ENCODE peak calls at places on chromosome 3, in eight cellular contexts. C, P, J, Q, W, Z, H and U are unnamed samples.

GRCh38 chr3:52777127-52777958 is at the start of gene ITIH1:
- DNase-seq in C (no peak), P (no peak), J (peak; percentile 82), Q (no peak), W (no peak), Z (peak; percentile 21), H (no peak), U (peak; percentile 58)

GRCh38 chr3:71511037-71511436 is 72.5 kb downstream of the FOXP1 start:
- DNase-seq in C (no peak), P (no peak), J (no peak), Q (no peak), W (no peak), Z (no peak), H (peak; percentile 28), U (no peak)

GRCh38 chr3:171815977-171816595 is 5.8 kb upstream of the PLD1 start:
- DNase-seq in C (no peak), P (no peak), J (no peak), Q (no peak), W (no peak), Z (no peak), H (no peak), U (no peak)

GRCh38 chr3:70094197-70094596 is 94.7 kb downstream of the SAMMSON start:
- DNase-seq in C (no peak), P (no peak), J (no peak), Q (no peak), W (no peak), Z (no peak), H (no peak), U (no peak)

GRCh38 chr3:75737831-75738493 is 47.4 kb downstream of the ZNF717 start:
- DNase-seq in C (no peak), P (no peak), J (no peak), Q (no peak), W (no peak), Z (no peak), H (no peak), U (no peak)

GRCh38 chr3:122021811-122022401 is at the start of gene ILDR1:
- DNase-seq in C (no peak), P (no peak), J (peak; percentile 80), Q (no peak), W (peak; percentile 70), Z (peak; percentile 53), H (peak; percentile 15), U (no peak)

GRCh38 chr3:157135671-157136396 is 24.1 kb downstream of the CCNL1 start:
- DNase-seq in C (peak; percentile 51), P (peak; percentile 38), J (no peak), Q (no peak), W (no peak), Z (no peak), H (peak; percentile 15), U (no peak)

GRCh38 chr3:197154-197855 is 742 bp downstream of the CHL1 start:
- DNase-seq in C (peak; percentile 57), P (no peak), J (no peak), Q (peak; percentile 79), W (no peak), Z (no peak), H (peak; percentile 7), U (peak; percentile 66)

GRCh38 chr3:190178779-190179178 is 58.1 kb upstream of the P3H2 start:
- DNase-seq in C (no peak), P (no peak), J (no peak), Q (no peak), W (no peak), Z (no peak), H (no peak), U (no peak)

GRCh38 chr3:188349276-188349962 is 195.5 kb downstream of the LPP start:
- DNase-seq in C (no peak), P (no peak), J (no peak), Q (no peak), W (no peak), Z (no peak), H (no peak), U (no peak)

GRCh38 chr3:82259994-82260393 is 498.5 kb upstream of the GBE1 start:
- DNase-seq in C (no peak), P (no peak), J (no peak), Q (no peak), W (no peak), Z (no peak), H (no peak), U (no peak)

GRCh38 chr3:101638262-101638745 is 38.6 kb downstream of the ZBTB11 start:
- DNase-seq in C (no peak), P (no peak), J (no peak), Q (no peak), W (no peak), Z (no peak), H (no peak), U (no peak)

GRCh38 chr3:101861978-101862421 is 12.7 kb downstream of the NFKBIZ start:
- DNase-seq in C (no peak), P (no peak), J (no peak), Q (no peak), W (no peak), Z (no peak), H (no peak), U (no peak)

GRCh38 chr3:169071003-169071402 is 592.5 kb downstream of the MECOM start:
- DNase-seq in C (no peak), P (no peak), J (no peak), Q (no peak), W (no peak), Z (no peak), H (no peak), U (no peak)

GRCh38 chr3:109685084-109686079 is 348.0 kb upstream of the DPPA4 start:
- DNase-seq in C (no peak), P (peak; percentile 64), J (peak; percentile 93), Q (no peak), W (peak; percentile 65), Z (peak; percentile 81), H (peak; percentile 60), U (peak; percentile 94)

DNA sequence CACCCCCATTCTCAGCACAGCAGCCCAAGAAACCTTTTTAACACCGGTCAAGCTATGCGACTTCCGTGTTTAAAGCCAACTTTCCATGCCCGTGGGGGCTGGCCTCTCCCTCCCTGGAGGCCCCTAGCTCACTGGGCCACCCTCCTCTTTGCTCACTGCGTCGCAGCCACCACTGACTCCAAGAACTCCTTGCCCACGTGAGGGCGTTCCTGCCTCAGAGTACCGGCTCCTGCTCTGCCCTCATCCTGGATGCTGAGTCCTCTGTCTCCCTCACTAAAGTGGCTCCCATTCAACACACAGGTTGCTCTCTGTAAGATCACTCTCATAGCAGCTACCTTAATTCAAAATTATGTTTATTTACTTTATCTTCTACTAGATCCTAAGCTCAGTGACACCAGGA is 8.2 kb downstream of the BDH1 start:
- DNase-seq in C (no peak), P (no peak), J (no peak), Q (no peak), W (no peak), Z (peak; percentile 57), H (no peak), U (no peak)
- TF ChIP-seq EP300 in C (no peak), P (no peak), J (no peak), Q (no peak), W (no peak), Z (no peak), H (no peak), U (no peak)

GRCh38 chr3:184259396-184259877 is 1.9 kb downstream of the CAMK2N2 start:
- DNase-seq in C (no peak), P (no peak), J (no peak), Q (no peak), W (no peak), Z (no peak), H (no peak), U (no peak)

GRCh38 chr3:184259878-184260570 is 1.3 kb downstream of the CAMK2N2 start:
- DNase-seq in C (peak; percentile 30), P (no peak), J (no peak), Q (no peak), W (no peak), Z (peak; percentile 36), H (peak; percentile 62), U (no peak)

GRCh38 chr3:184261270-184262165 is at the start of gene CAMK2N2:
- DNase-seq in C (no peak), P (no peak), J (no peak), Q (no peak), W (peak; percentile 58), Z (peak; percentile 63), H (peak; percentile 83), U (no peak)

GRCh38 chr3:184262166-184262926 is 993 bp upstream of the CAMK2N2 start:
- DNase-seq in C (no peak), P (no peak), J (no peak), Q (no peak), W (no peak), Z (no peak), H (no peak), U (no peak)

GRCh38 chr3:184260571-184261269 is 633 bp downstream of the CAMK2N2 start:
- DNase-seq in C (no peak), P (no peak), J (no peak), Q (no peak), W (no peak), Z (no peak), H (no peak), U (no peak)
- H3K4me3 ChIP-seq in C (peak overlapping the region; percentile 23), P (peak overlapping the region; percentile 25), J (peak overlapping the region; percentile 50), Q (peak overlapping the region; percentile 50), W (peak overlapping the region; percentile 49), Z (peak overlapping the region; percentile 45), H (peak overlapping the region; percentile 53), U (peak overlapping the region; percentile 43)

GRCh38 chr3:46820852-46821251 is 42.4 kb downstream of the MYL3 start:
- DNase-seq in C (no peak), P (no peak), J (no peak), Q (no peak), W (no peak), Z (no peak), H (no peak), U (no peak)
- TF ChIP-seq EP300 in C (no peak), P (no peak), J (no peak), Q (no peak), W (no peak), Z (no peak), H (no peak), U (no peak)

GRCh38 chr3:99882436-99883137 is 64.9 kb downstream of the CMSS1 start:
- DNase-seq in C (no peak), P (no peak), J (no peak), Q (no peak), W (no peak), Z (no peak), H (no peak), U (no peak)

GRCh38 chr3:99883138-99883461 is 65.4 kb downstream of the CMSS1 start:
- DNase-seq in C (no peak), P (no peak), J (no peak), Q (no peak), W (no peak), Z (no peak), H (no peak), U (no peak)

GRCh38 chr3:99883693-99884092 is 66.0 kb downstream of the CMSS1 start:
- DNase-seq in C (no peak), P (no peak), J (no peak), Q (no peak), W (no peak), Z (no peak), H (no peak), U (no peak)

GRCh38 chr3:99879275-99879674 is 61.6 kb downstream of the CMSS1 start:
- DNase-seq in C (no peak), P (no peak), J (no peak), Q (no peak), W (no peak), Z (no peak), H (no peak), U (no peak)

DNA sequence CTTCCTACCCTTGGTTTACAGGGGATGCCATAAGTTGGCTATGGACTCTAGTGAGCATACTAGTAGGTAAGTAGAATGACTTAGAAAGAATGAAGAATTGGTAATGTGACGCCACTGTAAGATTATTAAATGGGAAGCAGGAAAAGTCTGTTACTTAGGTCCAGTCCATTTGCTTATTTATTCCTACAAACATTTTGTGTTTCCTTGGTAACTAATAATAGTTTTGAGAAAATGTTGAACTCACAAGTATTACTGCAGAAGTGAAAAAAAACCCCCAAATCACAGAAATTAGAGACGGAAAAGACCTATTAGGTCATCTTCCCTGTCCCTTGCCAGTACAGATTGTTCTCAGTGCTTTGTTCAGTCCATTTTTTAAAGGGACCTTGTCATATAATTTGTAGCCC is 63.5 kb downstream of the CMSS1 start:
- DNase-seq in C (no peak), P (no peak), J (no peak), Q (no peak), W (no peak), Z (no peak), H (no peak), U (no peak)
- H3K4me3 ChIP-seq in C (no peak overlapping the region), P (no peak overlapping the region), J (no peak overlapping the region), Q (no peak overlapping the region), W (no peak overlapping the region), Z (no peak overlapping the region), H (no peak overlapping the region), U (no peak overlapping the region)